ENCODE peak calls at places on chromosomes 6 and 20, in five cellular contexts. One of them, this sample, is unnamed.

GRCh38 chr6:19268117-19268516 is 569.1 kb upstream of the ID4 start:
- DNase-seq in OCI-LY7: no peak
- DNase-seq in spleen: no peak
- DNase-seq in Panc1: no peak
- DNase-seq in H1: no peak
- DNase-seq in this sample: no peak

GRCh38 chr6:164095056-164095455 is 680.5 kb downstream of the QKI start:
- DNase-seq in OCI-LY7: no peak
- DNase-seq in spleen: no peak
- DNase-seq in Panc1: no peak
- DNase-seq in H1: no peak
- DNase-seq in this sample: no peak

GRCh38 chr6:60687085-60687484 is 1598.9 kb downstream of the KHDRBS2 start:
- DNase-seq in OCI-LY7: no peak
- DNase-seq in spleen: no peak
- DNase-seq in Panc1: no peak
- DNase-seq in H1: no peak
- DNase-seq in this sample: no peak

GRCh38 chr6:44667668-44668390 is 280.3 kb downstream of the CDC5L start:
- DNase-seq in OCI-LY7: peak; percentile 21
- DNase-seq in spleen: no peak
- DNase-seq in Panc1: peak; percentile 47
- DNase-seq in H1: peak; percentile 75
- DNase-seq in this sample: no peak

GRCh38 chr6:22102671-22103070 is 194.2 kb downstream of the PRL start:
- DNase-seq in OCI-LY7: no peak
- DNase-seq in spleen: no peak
- DNase-seq in Panc1: no peak
- DNase-seq in H1: no peak
- DNase-seq in this sample: no peak

GRCh38 chr20:2172305-2173175 is 70.9 kb downstream of the STK35 start:
- DNase-seq in OCI-LY7: peak; percentile 63
- DNase-seq in spleen: peak; percentile 91
- DNase-seq in Panc1: peak; percentile 36
- DNase-seq in H1: peak; percentile 87
- DNase-seq in this sample: no peak

GRCh38 chr20:1171461-1172093 is 13.2 kb downstream of the TMEM74B start:
- DNase-seq in OCI-LY7: peak; percentile 10
- DNase-seq in spleen: no peak
- DNase-seq in Panc1: no peak
- DNase-seq in H1: peak; percentile 84
- DNase-seq in this sample: no peak

GRCh38 chr6:148884461-148884860 is 137.6 kb downstream of the UST start:
- DNase-seq in OCI-LY7: no peak
- DNase-seq in spleen: no peak
- DNase-seq in Panc1: no peak
- DNase-seq in H1: no peak
- DNase-seq in this sample: no peak

GRCh38 chr6:165220030-165220429 is 89.4 kb downstream of the C6orf118 start:
- DNase-seq in OCI-LY7: no peak
- DNase-seq in spleen: no peak
- DNase-seq in Panc1: no peak
- DNase-seq in H1: no peak
- DNase-seq in this sample: no peak

GRCh38 chr20:29427201-29428060 is 1830.0 kb upstream of the DEFB115 start:
- DNase-seq in OCI-LY7: no peak
- DNase-seq in spleen: no peak
- DNase-seq in Panc1: no peak
- DNase-seq in H1: no peak
- DNase-seq in this sample: no peak

GRCh38 chr20:41483553-41483930 is 116.9 kb upstream of the EMILIN3 start:
- DNase-seq in OCI-LY7: no peak
- DNase-seq in spleen: no peak
- DNase-seq in Panc1: no peak
- DNase-seq in H1: no peak
- DNase-seq in this sample: no peak

GRCh38 chr6:27280064-27280539 is 32.0 kb downstream of the POM121L2 start:
- DNase-seq in OCI-LY7: no peak
- DNase-seq in spleen: no peak
- DNase-seq in Panc1: no peak
- DNase-seq in H1: peak; percentile 82
- DNase-seq in this sample: no peak

GRCh38 chr6:108133594-108134179 is 32.1 kb upstream of the NR2E1 start:
- DNase-seq in OCI-LY7: no peak
- DNase-seq in spleen: peak; percentile 86
- DNase-seq in Panc1: no peak
- DNase-seq in H1: peak; percentile 91
- DNase-seq in this sample: no peak

GRCh38 chr20:49432562-49432961 is 49.9 kb downstream of the KCNB1 start:
- DNase-seq in OCI-LY7: no peak
- DNase-seq in spleen: no peak
- DNase-seq in Panc1: no peak
- DNase-seq in H1: no peak
- DNase-seq in this sample: no peak

GRCh38 chr6:149881860-149882259 is 16.1 kb downstream of the RAET1E start:
- DNase-seq in OCI-LY7: no peak
- DNase-seq in spleen: no peak
- DNase-seq in Panc1: no peak
- DNase-seq in H1: no peak
- DNase-seq in this sample: no peak

GRCh38 chr20:53149652-53150205 is 177.6 kb downstream of the TSHZ2 start:
- DNase-seq in OCI-LY7: no peak
- DNase-seq in spleen: no peak
- DNase-seq in Panc1: no peak
- DNase-seq in H1: no peak
- DNase-seq in this sample: no peak

GRCh38 chr6:31053873-31054272 is 43.6 kb downstream of the MUC22 start:
- DNase-seq in OCI-LY7: no peak
- DNase-seq in spleen: no peak
- DNase-seq in Panc1: no peak
- DNase-seq in H1: no peak
- DNase-seq in this sample: no peak

GRCh38 chr20:54063998-54064676 is 6.3 kb downstream of the BCAS1 start:
- DNase-seq in OCI-LY7: no peak
- DNase-seq in spleen: no peak
- DNase-seq in Panc1: no peak
- DNase-seq in H1: no peak
- DNase-seq in this sample: no peak

GRCh38 chr6:109260126-109260525 is 122.1 kb downstream of the CD164 start:
- DNase-seq in OCI-LY7: no peak
- DNase-seq in spleen: no peak
- DNase-seq in Panc1: no peak
- DNase-seq in H1: no peak
- DNase-seq in this sample: no peak

GRCh38 chr6:134347916-134348805 is 30.2 kb upstream of the SGK1 start:
- DNase-seq in OCI-LY7: no peak
- DNase-seq in spleen: no peak
- DNase-seq in Panc1: peak; percentile 81
- DNase-seq in H1: no peak
- DNase-seq in this sample: peak; percentile 28

GRCh38 chr20:41436679-41437078 is 70.1 kb upstream of the EMILIN3 start:
- DNase-seq in OCI-LY7: no peak
- DNase-seq in spleen: no peak
- DNase-seq in Panc1: no peak
- DNase-seq in H1: no peak
- DNase-seq in this sample: peak; percentile 4

GRCh38 chr20:10338781-10339180 is 95.2 kb downstream of the MKKS start:
- DNase-seq in OCI-LY7: no peak
- DNase-seq in spleen: no peak
- DNase-seq in Panc1: no peak
- DNase-seq in H1: no peak
- DNase-seq in this sample: no peak

GRCh38 chr6:7594579-7595125 is 4.7 kb downstream of the SNRNP48 start:
- DNase-seq in OCI-LY7: no peak
- DNase-seq in spleen: no peak
- DNase-seq in Panc1: no peak
- DNase-seq in H1: no peak
- DNase-seq in this sample: no peak
- H3K36me3 ChIP-seq in OCI-LY7: peaks cover 71% of the 10 kb centered on the region
- H3K36me3 ChIP-seq in spleen: peaks cover 38% of the 10 kb centered on the region
- H3K36me3 ChIP-seq in Panc1: peaks cover 38% of the 10 kb centered on the region
- H3K36me3 ChIP-seq in H1: peaks cover 48% of the 10 kb centered on the region
- H3K36me3 ChIP-seq in this sample: peaks cover 9% of the 10 kb centered on the region

DNA sequence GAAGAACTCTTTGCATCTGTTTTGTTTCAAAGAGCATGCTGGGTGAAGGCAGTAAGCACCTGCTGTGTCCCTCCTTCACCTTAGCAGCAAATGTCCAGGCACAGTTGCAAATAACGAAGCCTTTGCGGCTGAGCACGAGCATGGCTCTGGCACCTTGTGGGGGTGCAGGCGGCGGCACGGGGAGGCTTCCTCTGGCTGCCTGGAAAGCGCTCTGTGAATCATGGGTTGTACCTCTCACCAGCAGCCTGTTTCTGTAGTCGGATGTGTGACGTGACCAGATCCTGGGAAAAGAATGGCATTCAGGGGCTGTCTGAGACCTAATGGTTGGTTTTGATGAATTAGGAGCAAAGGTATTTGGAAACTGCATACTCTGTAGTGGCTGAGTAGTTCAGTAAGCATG is 144.8 kb downstream of the DTNBP1 start:
- DNase-seq in OCI-LY7: no peak
- DNase-seq in spleen: peak; percentile 51
- DNase-seq in Panc1: no peak
- DNase-seq in H1: no peak
- DNase-seq in this sample: no peak
- H3K36me3 ChIP-seq in OCI-LY7: peaks cover 41% of the 10 kb centered on the region
- H3K36me3 ChIP-seq in spleen: peaks cover 89% of the 10 kb centered on the region
- H3K36me3 ChIP-seq in Panc1: no peaks in the 10 kb centered on the region
- H3K36me3 ChIP-seq in H1: peaks cover 99% of the 10 kb centered on the region
- H3K36me3 ChIP-seq in this sample: peaks cover 46% of the 10 kb centered on the region

GRCh38 chr20:62947532-62948300 is 4.8 kb upstream of the SLC17A9 start:
- DNase-seq in OCI-LY7: no peak
- DNase-seq in spleen: peak; percentile 13
- DNase-seq in Panc1: no peak
- DNase-seq in H1: no peak
- DNase-seq in this sample: no peak

GRCh38 chr20:62946918-62947317 is 5.6 kb upstream of the SLC17A9 start:
- DNase-seq in OCI-LY7: no peak
- DNase-seq in spleen: peak; percentile 8
- DNase-seq in Panc1: no peak
- DNase-seq in H1: no peak
- DNase-seq in this sample: no peak

GRCh38 chr20:62944746-62945145 is 6.8 kb downstream of the GID8 start:
- DNase-seq in OCI-LY7: no peak
- DNase-seq in spleen: peak; percentile 46
- DNase-seq in Panc1: no peak
- DNase-seq in H1: no peak
- DNase-seq in this sample: no peak

GRCh38 chr20:62944184-62944583 is 6.2 kb downstream of the GID8 start:
- DNase-seq in OCI-LY7: no peak
- DNase-seq in spleen: peak; percentile 28
- DNase-seq in Panc1: no peak
- DNase-seq in H1: no peak
- DNase-seq in this sample: no peak

DNA sequence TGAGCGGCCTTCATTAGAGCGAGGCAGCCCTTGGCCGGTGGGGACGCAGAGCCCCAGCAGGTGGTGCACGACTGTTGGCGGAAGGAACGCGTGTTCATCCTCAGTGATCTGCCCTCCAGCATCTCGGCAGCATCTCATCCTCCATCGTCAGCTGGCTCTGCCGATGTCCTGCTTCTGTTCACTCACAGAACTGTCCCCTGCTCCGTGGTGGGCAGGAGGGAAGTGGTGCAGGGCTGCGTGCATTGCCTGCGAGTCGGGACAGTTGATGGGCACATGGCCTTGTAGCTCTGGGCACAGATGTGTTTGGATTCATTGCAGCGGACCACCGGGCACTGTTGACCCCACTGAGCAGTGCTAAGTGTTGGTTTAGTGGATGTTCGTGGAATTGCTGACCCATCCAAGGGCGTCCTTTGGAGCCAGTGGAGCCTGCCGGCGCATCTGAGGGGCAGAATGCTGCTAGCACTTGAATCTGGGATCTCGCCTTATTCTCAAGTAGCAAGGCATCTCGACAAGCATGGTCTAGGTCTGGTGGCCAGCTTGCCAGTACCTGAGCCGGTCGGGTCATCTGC is 6.7 kb upstream of the SLC17A9 start:
- DNase-seq in OCI-LY7: no peak
- DNase-seq in spleen: peak; percentile 64
- DNase-seq in Panc1: no peak
- DNase-seq in H1: no peak
- DNase-seq in this sample: no peak
- H3K36me3 ChIP-seq in OCI-LY7: peaks cover 98% of the 10 kb centered on the region
- H3K36me3 ChIP-seq in spleen: peaks cover 65% of the 10 kb centered on the region
- H3K36me3 ChIP-seq in Panc1: peaks cover 13% of the 10 kb centered on the region
- H3K36me3 ChIP-seq in H1: peaks cover 77% of the 10 kb centered on the region
- H3K36me3 ChIP-seq in this sample: peaks cover 44% of the 10 kb centered on the region

GRCh38 chr6:150895898-150896632 is 30.6 kb downstream of the MTHFD1L start:
- DNase-seq in OCI-LY7: no peak
- DNase-seq in spleen: no peak
- DNase-seq in Panc1: no peak
- DNase-seq in H1: no peak
- DNase-seq in this sample: no peak
- H3K36me3 ChIP-seq in OCI-LY7: peaks cover 88% of the 10 kb centered on the region
- H3K36me3 ChIP-seq in spleen: no peaks in the 10 kb centered on the region
- H3K36me3 ChIP-seq in Panc1: peaks cover 11% of the 10 kb centered on the region
- H3K36me3 ChIP-seq in H1: peaks cover 28% of the 10 kb centered on the region
- H3K36me3 ChIP-seq in this sample: peaks cover 29% of the 10 kb centered on the region

DNA sequence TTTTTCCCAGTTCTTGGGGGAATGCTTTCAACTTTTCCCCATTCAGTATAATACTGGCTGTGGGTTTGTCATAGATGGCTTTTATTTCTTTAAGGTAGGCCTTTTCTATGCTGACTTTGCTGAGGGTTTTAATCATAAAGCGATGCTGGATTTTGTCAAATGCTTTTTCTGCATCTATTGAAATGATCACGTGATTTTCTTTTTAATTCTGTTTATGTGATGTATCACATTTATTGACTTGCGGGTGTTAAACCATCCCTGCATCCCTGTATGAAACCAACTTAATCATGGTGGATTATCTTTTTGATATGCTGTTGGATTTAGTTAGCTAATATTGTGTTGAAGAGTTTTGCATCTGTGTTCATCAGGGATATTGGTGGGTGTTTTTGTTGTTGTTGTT is 65.6 kb downstream of the ERMARD start:
- DNase-seq in OCI-LY7: no peak
- DNase-seq in spleen: no peak
- DNase-seq in Panc1: no peak
- DNase-seq in H1: no peak
- DNase-seq in this sample: no peak
- H3K36me3 ChIP-seq in OCI-LY7: no peaks in the 10 kb centered on the region
- H3K36me3 ChIP-seq in spleen: no peaks in the 10 kb centered on the region
- H3K36me3 ChIP-seq in Panc1: no peaks in the 10 kb centered on the region
- H3K36me3 ChIP-seq in H1: no peaks in the 10 kb centered on the region
- H3K36me3 ChIP-seq in this sample: no peaks in the 10 kb centered on the region

DNA sequence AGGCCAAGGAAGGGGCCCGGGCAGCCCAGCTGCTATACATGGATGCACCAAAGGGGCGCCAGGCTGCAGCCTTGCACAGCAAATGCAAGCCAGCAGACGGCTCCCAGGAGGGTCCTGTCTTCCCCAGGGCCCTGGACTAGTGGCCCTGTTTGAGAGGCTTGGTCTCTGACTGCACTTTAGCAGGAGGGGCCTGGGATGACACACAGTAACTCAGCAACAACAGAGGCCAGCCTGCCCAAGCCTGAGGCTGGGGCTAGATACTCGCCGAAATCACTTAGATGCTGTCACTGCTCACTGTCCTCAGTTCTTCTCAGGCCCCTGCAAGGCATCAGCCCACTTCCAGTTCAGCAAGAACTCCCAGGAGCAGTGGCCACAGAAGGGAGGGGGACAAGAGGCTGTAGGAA is 73.5 kb downstream of the TRAM2 start:
- DNase-seq in OCI-LY7: no peak
- DNase-seq in spleen: no peak
- DNase-seq in Panc1: no peak
- DNase-seq in H1: no peak
- DNase-seq in this sample: no peak
- H3K36me3 ChIP-seq in OCI-LY7: peaks cover 62% of the 10 kb centered on the region
- H3K36me3 ChIP-seq in spleen: peaks cover 38% of the 10 kb centered on the region
- H3K36me3 ChIP-seq in Panc1: peaks cover 7% of the 10 kb centered on the region
- H3K36me3 ChIP-seq in H1: peaks cover 21% of the 10 kb centered on the region
- H3K36me3 ChIP-seq in this sample: peaks cover 18% of the 10 kb centered on the region

This sample was measured in keratinocyte.